ENCODE peak calls at places on chromosome 12, in four cellular contexts. C, I, J and Q are unnamed samples.

GRCh38 chr12:65670775-65671174 is 153.5 kb upstream of the HMGA2 start:
- DNase-seq in C (no peak), I (no peak), J (no peak), Q (no peak)

GRCh38 chr12:68998036-68998435 is 65.1 kb upstream of the CPM start:
- DNase-seq in C (no peak), I (no peak), J (no peak), Q (no peak)

GRCh38 chr12:122837306-122838265 is 2.3 kb downstream of the HIP1R start:
- DNase-seq in C (no peak), I (no peak), J (peak; percentile 57), Q (no peak)

GRCh38 chr12:89350661-89351488 is 1.4 kb downstream of the DUSP6 start:
- DNase-seq in C (no peak), I (no peak), J (no peak), Q (peak; percentile 9)

GRCh38 chr12:2431810-2432209 is 363.0 kb upstream of the FKBP4 start:
- DNase-seq in C (no peak), I (no peak), J (no peak), Q (no peak)

GRCh38 chr12:48512855-48513254 is 12.6 kb upstream of the OR8S1 start:
- DNase-seq in C (no peak), I (no peak), J (no peak), Q (no peak)

GRCh38 chr12:99647453-99647852 is at the start of gene GARIN6:
- DNase-seq in C (no peak), I (no peak), J (no peak), Q (no peak)

GRCh38 chr12:3241621-3242020 is 164.4 kb downstream of the TSPAN9 start:
- DNase-seq in C (no peak), I (no peak), J (peak; percentile 60), Q (no peak)

GRCh38 chr12:16324300-16324699 is 23.1 kb upstream of the MGST1 start:
- DNase-seq in C (no peak), I (no peak), J (no peak), Q (no peak)

GRCh38 chr12:4271433-4272013 is 2.0 kb upstream of the CCND2 start:
- DNase-seq in C (no peak), I (no peak), J (no peak), Q (no peak)

GRCh38 chr12:64616221-64616620 is 5.9 kb downstream of the RASSF3 start:
- DNase-seq in C (peak; percentile 23), I (no peak), J (no peak), Q (no peak)

GRCh38 chr12:108342985-108343384 is 3.9 kb upstream of the CMKLR1 start:
- DNase-seq in C (no peak), I (no peak), J (no peak), Q (no peak)

GRCh38 chr12:81888341-81888740 is 129.2 kb upstream of the PPFIA2 start:
- DNase-seq in C (no peak), I (no peak), J (no peak), Q (no peak)

GRCh38 chr12:8156845-8157244 is at the start of gene ZNF705A:
- DNase-seq in C (no peak), I (no peak), J (peak; percentile 29), Q (no peak)

GRCh38 chr12:115947696-115948062 is 329.8 kb downstream of the MED13L start:
- DNase-seq in C (peak; percentile 31), I (no peak), J (no peak), Q (no peak)

GRCh38 chr12:57142727-57143126 is 4.7 kb downstream of the LRP1-AS start:
- DNase-seq in C (no peak), I (no peak), J (no peak), Q (no peak)

GRCh38 chr12:69388371-69388770 is 28.8 kb downstream of the YEATS4 start:
- DNase-seq in C (no peak), I (no peak), J (peak; percentile 43), Q (no peak)

GRCh38 chr12:91835693-91836092 is 310.0 kb downstream of the BTG1 start:
- DNase-seq in C (no peak), I (no peak), J (no peak), Q (no peak)

GRCh38 chr12:46524778-46525177 is 152.2 kb upstream of the SLC38A2 start:
- DNase-seq in C (no peak), I (no peak), J (no peak), Q (no peak)

GRCh38 chr12:65005716-65006115 is 115.4 kb downstream of the WIF1 start:
- DNase-seq in C (no peak), I (no peak), J (no peak), Q (no peak)

GRCh38 chr12:14664434-14665023 is 31.9 kb downstream of the GUCY2C start:
- DNase-seq in C (peak; percentile 7), I (no peak), J (peak; percentile 6), Q (no peak)

GRCh38 chr12:131831021-131831571 is 2.9 kb downstream of the MMP17 start:
- DNase-seq in C (no peak), I (no peak), J (no peak), Q (no peak)

GRCh38 chr12:65524666-65525065 is 246.2 kb downstream of the MSRB3 start:
- DNase-seq in C (no peak), I (no peak), J (no peak), Q (no peak)

GRCh38 chr12:45615268-45615667 is 114.2 kb upstream of the ARID2 start:
- DNase-seq in C (no peak), I (no peak), J (no peak), Q (no peak)

GRCh38 chr12:30515351-30515750 is 180.3 kb downstream of the IPO8 start:
- DNase-seq in C (no peak), I (no peak), J (peak; percentile 10), Q (no peak)

GRCh38 chr12:101351682-101352081 is 55.9 kb downstream of the ARL1 start:
- DNase-seq in C (no peak), I (no peak), J (no peak), Q (no peak)

GRCh38 chr12:84270470-84271140 is 642.0 kb downstream of the SLC6A15 start:
- DNase-seq in C (no peak), I (no peak), J (no peak), Q (no peak)

GRCh38 chr12:1882850-1883470 is 35.5 kb downstream of the CACNA2D4 start:
- DNase-seq in C (no peak), I (no peak), J (no peak), Q (no peak)

GRCh38 chr12:119235352-119235751 is 56.6 kb downstream of the HSPB8 start:
- DNase-seq in C (peak; percentile 16), I (no peak), J (no peak), Q (no peak)

GRCh38 chr12:124637586-124637985 is 70.2 kb upstream of the NCOR2 start:
- DNase-seq in C (no peak), I (no peak), J (no peak), Q (no peak)

GRCh38 chr12:120230326-120230973 is 29.5 kb upstream of the RPLP0 start:
- DNase-seq in C (peak; percentile 84), I (no peak), J (peak; percentile 89), Q (no peak)

GRCh38 chr12:77323778-77324415 is 258.5 kb upstream of the E2F7 start:
- DNase-seq in C (no peak), I (peak; percentile 6), J (no peak), Q (no peak)

GRCh38 chr12:5808956-5809355 is 136.1 kb downstream of the ANO2 start:
- DNase-seq in C (no peak), I (no peak), J (no peak), Q (no peak)

GRCh38 chr12:88639361-88639760 is 59.1 kb upstream of the KITLG start:
- DNase-seq in C (no peak), I (no peak), J (no peak), Q (no peak)

GRCh38 chr12:101637936-101638335 is 43.2 kb downstream of the MYBPC1 start:
- DNase-seq in C (no peak), I (no peak), J (no peak), Q (no peak)

GRCh38 chr12:56087220-56087619 is 7.3 kb downstream of the ERBB3 start:
- DNase-seq in C (no peak), I (no peak), J (no peak), Q (no peak)

DNA sequence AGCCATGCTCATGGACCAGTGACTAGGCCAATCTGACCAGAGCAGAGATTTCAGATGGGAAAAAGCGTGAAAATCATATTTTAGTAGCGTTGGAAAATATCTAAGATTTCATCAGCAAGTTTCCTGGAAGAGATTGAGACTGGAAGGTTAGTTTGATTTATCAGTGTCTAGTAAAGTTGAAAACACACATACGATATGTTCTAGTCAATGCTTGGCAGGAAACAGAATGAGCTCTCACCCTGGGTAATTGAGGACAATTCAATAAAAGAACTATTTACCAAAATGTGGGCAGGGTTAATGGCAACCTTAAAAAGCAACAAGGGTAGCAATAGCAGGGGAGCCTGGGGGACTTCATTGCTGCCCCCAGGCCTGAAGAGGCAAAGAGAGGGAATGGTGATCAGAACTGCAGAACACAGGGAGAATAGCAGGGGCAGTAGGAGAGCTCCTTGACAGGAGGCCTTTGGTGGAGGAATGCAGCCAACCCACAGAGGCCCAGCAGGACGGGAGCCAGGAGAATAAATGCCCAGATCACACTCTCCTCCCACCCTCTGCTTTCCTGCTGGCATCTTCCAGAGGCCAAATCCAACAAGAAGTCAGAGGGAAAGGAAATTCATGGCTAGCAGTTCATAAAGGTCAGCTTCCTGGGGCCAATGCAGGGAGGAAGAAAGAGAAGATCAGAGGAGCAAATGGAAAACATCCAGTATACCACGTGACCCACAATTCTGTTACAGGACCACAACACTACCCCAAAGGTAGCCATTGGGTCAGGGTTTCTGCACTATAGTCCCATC is 27.6 kb upstream of the LRP6 start:
- DNase-seq in C (no peak), I (no peak), J (no peak), Q (no peak)
- TF ChIP-seq POLR2A in C (no peak), I (no peak), J (no peak), Q (no peak)

GRCh38 chr12:121289962-121290361 is 6.5 kb downstream of the CAMKK2 start:
- DNase-seq in C (no peak), I (no peak), J (no peak), Q (no peak)

GRCh38 chr12:121290410-121290809 is 6.1 kb downstream of the CAMKK2 start:
- DNase-seq in C (no peak), I (no peak), J (no peak), Q (no peak)

GRCh38 chr12:121287267-121287954 is 9.1 kb downstream of the CAMKK2 start:
- DNase-seq in C (no peak), I (no peak), J (no peak), Q (no peak)

GRCh38 chr12:121288941-121289340 is 7.6 kb downstream of the CAMKK2 start:
- DNase-seq in C (no peak), I (no peak), J (no peak), Q (no peak)

GRCh38 chr12:121288158-121288848 is 8.2 kb downstream of the CAMKK2 start:
- DNase-seq in C (no peak), I (no peak), J (no peak), Q (no peak)
- TF ChIP-seq TAF1 in C (no peak), I (no peak), J (no peak), Q (no peak)

DNA sequence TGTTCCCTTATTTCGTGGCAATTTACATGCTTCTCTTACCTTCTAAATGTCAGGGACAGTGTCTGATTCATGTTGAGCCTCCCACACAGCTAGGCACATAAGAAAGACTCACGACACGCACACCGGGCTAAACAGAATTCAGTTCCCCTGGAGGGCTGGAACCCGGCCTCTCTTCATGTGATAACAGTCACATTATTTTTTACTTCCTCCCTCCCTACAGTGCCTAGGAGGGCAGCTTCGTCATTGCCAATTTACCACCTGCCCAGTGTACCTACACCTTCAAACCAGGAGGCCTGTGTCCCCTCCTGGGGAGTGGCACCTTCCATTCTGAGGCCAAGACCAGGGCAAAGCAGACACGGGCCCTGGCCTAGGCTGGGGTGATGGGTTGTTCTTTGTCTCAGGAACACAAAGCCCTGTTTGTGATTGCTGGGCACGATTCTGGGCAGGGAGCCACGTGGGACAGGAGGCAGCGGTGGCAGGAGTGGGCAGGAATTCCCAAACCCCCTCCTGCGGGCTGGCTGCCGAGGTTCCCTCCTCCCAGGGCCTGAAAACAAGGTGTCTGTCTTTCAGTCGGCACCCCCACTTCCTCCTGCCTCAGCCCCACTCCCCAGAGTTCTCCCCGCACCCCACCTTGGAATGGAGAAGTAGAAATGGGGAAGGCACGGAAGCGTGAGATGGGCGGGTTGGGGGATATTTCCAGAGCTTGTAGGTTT is 6.8 kb upstream of the RASAL1 start:
- DNase-seq in C (no peak), I (peak; percentile 8), J (peak; percentile 17), Q (no peak)
- TF ChIP-seq POLR2AphosphoS5 in C (no peak), I (no peak), J (no peak), Q (no peak)

GRCh38 chr12:117968826-117969659 is at the start of gene KSR2:
- DNase-seq in C (peak; percentile 26), I (peak; percentile 62), J (peak; percentile 13), Q (peak; percentile 71)
- TF ChIP-seq POLR2A in C (no peak), I (no peak), J (no peak), Q (no peak)